ENCODE peak calls at places on chromosomes 16 and 17, in ten cellular contexts. Y is ascending aorta; G is endodermal cell; B is upper lobe of left lung; U is GM23248; E is CD8-positive, alpha-beta T cell; Q is naive thymus-derived CD4-positive, alpha-beta T cell; W is prostate gland; T is NT2/D1; I is HCT116. K is an unnamed sample. For H3K36me3, the result is how much of the 10 kb centered on the place peaks cover.

GRCh38 chr17:45130640-45131293 is 1.5 kb downstream of the PLCD3 start:
- DNase-seq in I (no peak), Q (no peak), Y (no peak), B (no peak), T (no peak), G (no peak), U (no peak), E (no peak), W (no peak), K (peak)

GRCh38 chr17:28405632-28406477 is at the start of gene SLC46A1:
- DNase-seq in E (peak), I (no peak), U (peak), W (peak), T (no peak), G (peak), Q (no peak), B (peak), Y (no peak), K (peak)

GRCh38 chr16:2474877-2475412 is at the start of gene TBC1D24:
- DNase-seq in E (peak), I (peak), G (peak), Y (peak), W (peak), U (peak), T (peak), B (peak), Q (peak), K (peak)

GRCh38 chr16:85396879-85397871 is 215.9 kb upstream of the GSE1 start:
- DNase-seq in E (no peak), B (no peak), Q (no peak), T (no peak), I (no peak), G (peak), Y (no peak), U (no peak), W (no peak), K (no peak)

GRCh38 chr16:53159781-53160436 is 105.1 kb downstream of the CHD9 start:
- DNase-seq in I (peak), W (no peak), B (no peak), Q (peak), T (peak), Y (no peak), U (peak), G (peak), E (no peak), K (peak)

GRCh38 chr16:80273635-80274538 is 266.9 kb upstream of the DYNLRB2 start:
- DNase-seq in W (no peak), I (no peak), Y (no peak), Q (no peak), B (no peak), E (no peak), U (peak), T (no peak), G (no peak), K (peak)

GRCh38 chr16:75647138-75647491 is 350 bp downstream of the KARS1 start:
- DNase-seq in W (no peak), E (no peak), T (no peak), B (no peak), U (no peak), Y (no peak), I (no peak), G (no peak), Q (no peak), K (no peak)

GRCh38 chr16:24491721-24492120 is 47.6 kb upstream of the RBBP6 start:
- DNase-seq in E (no peak), Y (no peak), Q (no peak), W (no peak), I (no peak), G (no peak), U (peak), T (no peak), B (no peak), K (peak)

GRCh38 chr17:78875738-78876597 is 27.0 kb downstream of the CEP295NL start:
- DNase-seq in Y (no peak), B (peak), U (peak), E (no peak), G (peak), W (no peak), I (no peak), T (no peak), Q (no peak), K (peak)

GRCh38 chr16:68037820-68038597 is 14.9 kb downstream of the DUS2 start:
- DNase-seq in W (no peak), T (no peak), G (no peak), B (no peak), I (no peak), E (no peak), Q (no peak), U (no peak), Y (no peak), K (no peak)

GRCh38 chr16:67663151-67663876 is 2.6 kb downstream of the PARD6A start:
- DNase-seq in I (peak), W (no peak), Y (no peak), B (no peak), T (no peak), E (no peak), U (peak), Q (no peak), G (peak), K (peak)

GRCh38 chr16:75471723-75472634 is 7.5 kb upstream of the TMEM170A start:
- DNase-seq in G (peak), Y (no peak), E (peak), Q (peak), I (no peak), T (no peak), W (peak), B (peak), U (peak), K (peak)

GRCh38 chr17:64683791-64684190 is 21.7 kb upstream of the SMURF2 start:
- DNase-seq in G (no peak), W (no peak), Q (no peak), E (no peak), I (no peak), T (no peak), B (no peak), U (peak), Y (no peak), K (peak)

GRCh38 chr17:6509295-6509771 is 47.0 kb downstream of the PITPNM3 start:
- DNase-seq in G (peak), T (no peak), U (peak), Q (no peak), Y (no peak), B (no peak), I (no peak), E (no peak), W (no peak), K (no peak)

GRCh38 chr17:51734462-51734861 is 424.1 kb downstream of the CA10 start:
- DNase-seq in E (no peak), Q (no peak), G (peak), U (peak), I (peak), B (no peak), Y (no peak), W (no peak), T (no peak), K (no peak)

GRCh38 chr16:29316673-29317237 is 89.8 kb downstream of the NPIPB11 start:
- DNase-seq in U (no peak), W (no peak), Q (no peak), I (no peak), B (no peak), E (no peak), G (no peak), Y (no peak), T (no peak), K (no peak)

GRCh38 chr17:80793851-80794267 is 197.8 kb upstream of the CHMP6 start:
- DNase-seq in B (no peak), W (no peak), Y (no peak), U (peak), T (no peak), G (no peak), E (no peak), I (no peak), Q (no peak), K (peak)

GRCh38 chr17:40602445-40603443 is 37.5 kb upstream of the CCR7 start:
- DNase-seq in I (no peak), Y (no peak), W (no peak), G (peak), Q (peak), B (no peak), E (peak), T (no peak), U (no peak), K (no peak)

GRCh38 chr17:18117533-18117932 is 9.0 kb downstream of the MYO15A start:
- DNase-seq in I (no peak), G (no peak), Y (no peak), E (no peak), Q (no peak), U (no peak), T (no peak), W (no peak), B (no peak), K (no peak)

GRCh38 chr17:5286846-5287245 is 4.8 kb downstream of the RABEP1 start:
- DNase-seq in B (no peak), T (no peak), Y (no peak), U (no peak), G (no peak), I (no peak), W (no peak), Q (no peak), E (no peak), K (no peak)

GRCh38 chr17:16250635-16251034 is 33.6 kb downstream of the PIGL start:
- DNase-seq in Y (no peak), U (peak), E (no peak), T (no peak), G (no peak), B (no peak), I (no peak), W (no peak), Q (no peak), K (peak)

GRCh38 chr16:49704586-49705155 is 151.2 kb downstream of the ZNF423 start:
- DNase-seq in G (peak), E (no peak), W (no peak), Q (no peak), I (no peak), U (no peak), B (no peak), T (no peak), Y (no peak), K (no peak)

GRCh38 chr16:87150359-87151280 is 166.6 kb downstream of the C16orf95 start:
- DNase-seq in B (no peak), I (no peak), U (no peak), T (no peak), E (no peak), Y (no peak), G (no peak), W (no peak), Q (no peak), K (peak)

GRCh38 chr16:5468488-5468887 is 370.9 kb upstream of the EEF2KMT start:
- DNase-seq in U (no peak), G (no peak), I (no peak), Q (no peak), Y (no peak), B (no peak), E (no peak), W (no peak), T (no peak), K (no peak)

GRCh38 chr17:68424861-68425260 is 32.4 kb downstream of the WIPI1 start:
- DNase-seq in W (no peak), B (peak), E (no peak), G (peak), I (no peak), T (no peak), U (no peak), Y (no peak), Q (no peak), K (no peak)

GRCh38 chr16:55570159-55570558 is 3.7 kb downstream of the CAPNS2 start:
- DNase-seq in W (no peak), E (no peak), I (no peak), T (no peak), U (no peak), G (no peak), B (no peak), Q (no peak), Y (no peak), K (no peak)
- H3K36me3 ChIP-seq in W (under half), E (under half), I (under half), T (under half), U (under half), G (under half), B (under half), Q (under half), Y (under half), K (under half)

GRCh38 chr16:27344707-27345106 is 30.9 kb downstream of the IL4R start:
- DNase-seq in I (no peak), T (no peak), Y (no peak), B (no peak), U (no peak), E (no peak), Q (no peak), W (no peak), G (no peak), K (no peak)

GRCh38 chr16:27339180-27339579 is 25.4 kb downstream of the IL4R start:
- DNase-seq in B (no peak), T (no peak), Q (no peak), W (no peak), E (no peak), U (no peak), Y (no peak), G (no peak), I (no peak), K (no peak)

GRCh38 chr16:27340654-27341053 is 26.9 kb downstream of the IL4R start:
- DNase-seq in U (no peak), I (no peak), T (no peak), Y (no peak), B (no peak), W (no peak), E (no peak), G (no peak), Q (no peak), K (no peak)

GRCh38 chr16:27341971-27342370 is 28.2 kb downstream of the IL4R start:
- DNase-seq in G (no peak), E (no peak), I (no peak), B (no peak), Q (no peak), U (no peak), Y (no peak), W (no peak), T (no peak), K (no peak)

GRCh38 chr16:27341549-27341948 is 27.8 kb downstream of the IL4R start:
- DNase-seq in E (no peak), U (no peak), W (no peak), Q (no peak), B (no peak), T (no peak), Y (no peak), G (no peak), I (no peak), K (no peak)
- H3K36me3 ChIP-seq in E (under half), U (under half), W (under half), Q (under half), B (half or more), T (half or more), Y (under half), G (under half), I (under half), K (under half)

DNA sequence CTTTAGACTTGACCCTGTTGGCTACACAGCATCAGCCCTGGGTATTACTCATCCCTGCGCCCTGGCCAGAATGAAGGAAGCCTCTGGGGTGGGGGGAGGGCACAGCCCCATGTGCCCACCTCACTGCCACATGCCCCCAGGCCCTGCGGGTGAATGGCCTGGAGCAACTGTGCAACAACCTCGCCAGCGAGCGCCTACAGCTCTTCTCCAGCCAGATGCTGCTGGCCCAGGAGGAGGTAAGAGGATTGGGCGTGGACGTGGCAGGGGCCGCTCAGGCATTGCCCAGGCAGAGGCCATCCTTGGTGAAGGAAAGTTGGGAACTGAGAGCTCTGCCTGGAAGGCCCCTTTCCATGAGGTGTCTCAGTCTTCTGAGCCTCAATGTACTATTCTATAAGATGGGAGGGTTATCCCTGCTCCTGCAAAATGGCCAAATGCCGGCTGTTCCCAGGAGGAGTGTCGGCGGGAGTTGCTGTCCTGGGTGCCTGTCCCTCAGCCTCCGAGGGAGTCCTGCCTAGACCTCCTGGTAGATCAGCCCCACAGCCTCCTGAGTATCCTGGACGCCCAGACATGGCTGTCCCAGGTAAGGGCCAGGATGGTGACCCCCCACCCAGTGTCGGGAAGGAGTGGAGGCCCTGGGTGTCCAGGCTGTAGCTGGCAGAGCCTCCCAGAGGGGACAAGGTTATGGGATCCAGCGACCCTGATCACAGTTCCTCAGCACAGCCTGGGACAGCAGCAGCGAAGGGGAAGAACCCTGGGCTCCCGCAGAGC is 8.9 kb downstream of the MYO15B start:
- DNase-seq in I (no peak), Q (no peak), T (no peak), Y (no peak), U (no peak), W (no peak), G (peak), E (no peak), B (no peak), K (no peak)
- H3K36me3 ChIP-seq in I (under half), Q (under half), T (under half), Y (under half), U (under half), W (under half), G (under half), E (under half), B (under half), K (under half)

GRCh38 chr16:70374213-70374612 is 27.5 kb downstream of the DDX19A start:
- DNase-seq in U (no peak), W (no peak), G (no peak), E (no peak), B (no peak), Y (no peak), I (no peak), Q (no peak), T (no peak), K (no peak)
- H3K36me3 ChIP-seq in U (under half), W (under half), G (half or more), E (under half), B (under half), Y (under half), I (under half), Q (under half), T (half or more), K (half or more)

DNA sequence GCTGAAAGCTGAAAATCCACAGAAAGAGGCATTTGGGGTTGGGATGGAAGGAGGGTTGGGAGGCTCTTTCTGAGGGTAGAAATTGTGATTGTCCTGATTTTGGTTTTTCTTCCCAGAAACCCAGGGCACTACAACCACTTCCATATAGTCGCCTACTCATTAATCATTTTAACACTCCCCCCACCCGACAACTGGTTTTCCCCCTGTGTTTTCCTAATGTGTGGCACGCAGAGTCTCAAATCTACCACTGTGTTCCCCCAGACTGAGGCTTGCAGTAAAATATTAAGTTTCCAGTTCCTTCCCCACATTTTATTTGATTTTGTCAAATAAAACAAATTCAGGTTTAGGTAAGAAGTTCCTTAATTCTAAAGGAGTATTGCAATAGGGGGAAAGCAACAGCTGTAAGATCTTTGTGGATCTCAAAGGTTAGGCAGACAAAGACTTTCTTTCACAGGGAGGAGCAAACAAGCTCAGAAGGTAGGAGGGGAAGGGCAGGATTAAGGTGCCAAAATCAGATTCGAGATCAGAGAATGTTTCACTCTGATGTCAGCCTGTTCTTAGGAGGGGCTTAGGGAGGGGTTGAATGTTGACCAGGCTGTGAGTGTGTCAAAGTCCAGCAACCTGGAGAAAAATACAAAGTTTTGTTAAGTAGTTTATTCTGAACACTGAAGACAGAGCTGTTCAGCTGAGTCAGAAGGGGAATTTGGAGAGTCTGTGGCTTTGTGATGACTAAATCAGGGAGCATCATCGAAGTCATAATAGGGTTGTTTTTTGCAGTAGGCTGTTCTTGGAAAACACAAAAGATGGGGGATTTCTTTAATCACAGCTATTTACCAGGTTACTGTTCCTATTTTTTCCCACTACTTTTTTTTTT is 3.6 kb downstream of the ZNF267 start:
- DNase-seq in Y (no peak), U (peak), W (no peak), E (no peak), B (no peak), G (no peak), I (no peak), T (no peak), Q (no peak), K (peak)
- H3K36me3 ChIP-seq in Y (under half), U (under half), W (under half), E (under half), B (under half), G (under half), I (under half), T (half or more), Q (under half), K (under half)